ENCODE peak calls at places on chromosome 13, in four cellular contexts. F, G, T and C are unnamed samples.

GRCh38 chr13:35936579-35936978 is 194.6 kb downstream of the DCLK1 start:
- DNase-seq in F (no peak), G (no peak), T (no peak), C (no peak)

GRCh38 chr13:33797622-33798021 is 20.3 kb upstream of the RFC3 start:
- DNase-seq in F (no peak), G (no peak), T (no peak), C (no peak)

GRCh38 chr13:111423168-111423785 is 102.8 kb downstream of the TEX29 start:
- DNase-seq in F (no peak), G (no peak), T (no peak), C (no peak)

GRCh38 chr13:106156468-106156867 is 379.0 kb downstream of the EFNB2 start:
- DNase-seq in F (no peak), G (no peak), T (no peak), C (no peak)

GRCh38 chr13:64471916-64472315 is 2758.2 kb downstream of the PCDH9 start:
- DNase-seq in F (no peak), G (no peak), T (no peak), C (no peak)

GRCh38 chr13:47287291-47287751 is 390.5 kb upstream of the HTR2A start:
- DNase-seq in F (no peak), G (no peak), T (no peak), C (no peak)

GRCh38 chr13:23898101-23898500 is 799 bp upstream of the C1QTNF9B start:
- DNase-seq in F (no peak), G (no peak), T (no peak), C (no peak)

GRCh38 chr13:103140001-103140671 is 73.9 kb upstream of the SLC10A2 start:
- DNase-seq in F (no peak), G (no peak), T (peak; percentile 22), C (peak; percentile 30)

GRCh38 chr13:73876323-73876722 is 257.9 kb downstream of the KLF12 start:
- DNase-seq in F (no peak), G (no peak), T (no peak), C (no peak)

GRCh38 chr13:114106991-114107685 is 25.3 kb downstream of the RASA3 start:
- DNase-seq in F (peak; percentile 49), G (no peak), T (peak; percentile 9), C (no peak)

GRCh38 chr13:50951366-50951765 is 41.8 kb downstream of the RNASEH2B start:
- DNase-seq in F (no peak), G (no peak), T (no peak), C (no peak)

GRCh38 chr13:96109125-96109524 is 19.2 kb downstream of the HS6ST3 start:
- DNase-seq in F (no peak), G (no peak), T (no peak), C (no peak)

GRCh38 chr13:98216135-98216565 is 39.1 kb upstream of the RNF113B start:
- DNase-seq in F (no peak), G (no peak), T (no peak), C (no peak)

GRCh38 chr13:77386880-77387606 is 60.1 kb upstream of the MYCBP2 start:
- DNase-seq in F (no peak), G (no peak), T (no peak), C (no peak)

GRCh38 chr13:98541701-98542203 is 35.2 kb downstream of the STK24 start:
- DNase-seq in F (no peak), G (no peak), T (no peak), C (no peak)

GRCh38 chr13:79680485-79680884 is 199.5 kb downstream of the NDFIP2 start:
- DNase-seq in F (no peak), G (no peak), T (no peak), C (no peak)

GRCh38 chr13:26025771-26026170 is 26.0 kb downstream of the SHISA2 start:
- DNase-seq in F (no peak), G (no peak), T (no peak), C (no peak)

GRCh38 chr13:83732755-83733154 is 149.5 kb downstream of the SLITRK1 start:
- DNase-seq in F (no peak), G (no peak), T (no peak), C (no peak)

GRCh38 chr13:24272452-24273161 is 36.8 kb upstream of the C1QTNF9 start:
- DNase-seq in F (no peak), G (no peak), T (no peak), C (no peak)

GRCh38 chr13:36907266-36907665 is 12.8 kb downstream of the SMAD9 start:
- DNase-seq in F (no peak), G (no peak), T (no peak), C (no peak)

GRCh38 chr13:50805805-50806204 is 37.7 kb downstream of the DLEU7 start:
- DNase-seq in F (no peak), G (no peak), T (no peak), C (no peak)

GRCh38 chr13:35714096-35714495 is 237.6 kb upstream of the MAB21L1 start:
- DNase-seq in F (no peak), G (no peak), T (no peak), C (no peak)

GRCh38 chr13:51590231-51590630 is 6.0 kb downstream of the WDFY2 start:
- DNase-seq in F (no peak), G (no peak), T (no peak), C (no peak)

GRCh38 chr13:41825691-41826090 is 135.2 kb downstream of the VWA8 start:
- DNase-seq in F (no peak), G (no peak), T (no peak), C (no peak)

GRCh38 chr13:61486496-61486895 is 70.8 kb upstream of the PCDH20 start:
- DNase-seq in F (no peak), G (no peak), T (no peak), C (no peak)

GRCh38 chr13:101434486-101434885 is 18.0 kb upstream of the ITGBL1 start:
- DNase-seq in F (no peak), G (no peak), T (no peak), C (no peak)

GRCh38 chr13:36030670-36031331 is 100.4 kb downstream of the DCLK1 start:
- DNase-seq in F (no peak), G (no peak), T (no peak), C (no peak)

GRCh38 chr13:100535401-100536135 is 53.0 kb downstream of the GGACT start:
- DNase-seq in F (no peak), G (peak; percentile 48), T (no peak), C (no peak)

GRCh38 chr13:33657274-33657673 is 160.7 kb upstream of the RFC3 start:
- DNase-seq in F (no peak), G (no peak), T (no peak), C (no peak)

GRCh38 chr13:41564046-41564445 is 106.7 kb downstream of the RGCC start:
- DNase-seq in F (no peak), G (no peak), T (no peak), C (no peak)

GRCh38 chr13:43303040-43303729 is 279.8 kb downstream of the DNAJC15 start:
- DNase-seq in F (no peak), G (no peak), T (peak; percentile 66), C (peak; percentile 59)

GRCh38 chr13:77691871-77692270 is 5.6 kb upstream of the SLAIN1 start:
- DNase-seq in F (no peak), G (no peak), T (no peak), C (no peak)

GRCh38 chr13:114211446-114211845 is 23.3 kb upstream of the CDC16 start:
- DNase-seq in F (no peak), G (no peak), T (no peak), C (no peak)

GRCh38 chr13:44703371-44703770 is 127.2 kb upstream of the TSC22D1 start:
- DNase-seq in F (no peak), G (no peak), T (no peak), C (no peak)

GRCh38 chr13:27969073-27969865 is at the start of gene CDX2:
- DNase-seq in F (peak; percentile 92), G (peak; percentile 62), T (peak; percentile 52), C (no peak)

GRCh38 chr13:80047406-80047805 is 293.5 kb downstream of the SPRY2 start:
- DNase-seq in F (no peak), G (no peak), T (no peak), C (no peak)

GRCh38 chr13:67175836-67176235 is 54.3 kb downstream of the PCDH9 start:
- DNase-seq in F (no peak), G (no peak), T (no peak), C (no peak)

GRCh38 chr13:94173312-94173854 is 306.1 kb downstream of the DCT start:
- DNase-seq in F (no peak), G (no peak), T (no peak), C (no peak)

GRCh38 chr13:42924290-42924803 is 67.7 kb downstream of the EPSTI1 start:
- DNase-seq in F (no peak), G (no peak), T (no peak), C (no peak)

GRCh38 chr13:68264692-68265091 is 1034.6 kb upstream of the PCDH9 start:
- DNase-seq in F (no peak), G (no peak), T (no peak), C (no peak)

GRCh38 chr13:68257111-68257842 is 1027.1 kb upstream of the PCDH9 start:
- DNase-seq in F (no peak), G (no peak), T (no peak), C (no peak)

DNA sequence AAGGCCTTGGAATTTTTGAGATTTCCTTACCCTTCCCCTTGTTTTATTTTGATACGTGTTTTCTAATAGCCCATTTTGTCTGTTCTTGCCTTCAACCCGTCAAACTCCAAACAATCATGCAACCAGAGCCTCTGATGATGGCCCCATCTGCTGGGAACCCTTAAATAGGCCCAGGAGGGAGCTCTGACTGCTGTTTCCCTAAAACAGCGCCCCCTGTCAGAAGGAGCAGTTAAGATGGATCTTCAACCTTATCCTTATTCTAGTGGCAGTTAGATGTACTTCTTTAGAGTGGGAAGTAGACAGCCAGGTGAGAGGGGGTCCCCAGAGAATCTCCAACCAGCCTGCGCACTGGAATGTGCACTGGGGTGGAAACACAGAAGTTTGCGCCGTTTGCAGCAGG is 1031.0 kb upstream of the PCDH9 start:
- DNase-seq in F (no peak), G (no peak), T (peak; percentile 64), C (no peak)
- TF ChIP-seq CTCF in F (no peak), G (no peak), T (peak; percentile 57), C (no peak)

GRCh38 chr13:46124531-46124966 is 19.7 kb upstream of the CPB2 start:
- DNase-seq in F (peak; percentile 44), G (no peak), T (no peak), C (no peak)
- TF ChIP-seq CTCF in F (no peak), G (no peak), T (no peak), C (no peak)

DNA sequence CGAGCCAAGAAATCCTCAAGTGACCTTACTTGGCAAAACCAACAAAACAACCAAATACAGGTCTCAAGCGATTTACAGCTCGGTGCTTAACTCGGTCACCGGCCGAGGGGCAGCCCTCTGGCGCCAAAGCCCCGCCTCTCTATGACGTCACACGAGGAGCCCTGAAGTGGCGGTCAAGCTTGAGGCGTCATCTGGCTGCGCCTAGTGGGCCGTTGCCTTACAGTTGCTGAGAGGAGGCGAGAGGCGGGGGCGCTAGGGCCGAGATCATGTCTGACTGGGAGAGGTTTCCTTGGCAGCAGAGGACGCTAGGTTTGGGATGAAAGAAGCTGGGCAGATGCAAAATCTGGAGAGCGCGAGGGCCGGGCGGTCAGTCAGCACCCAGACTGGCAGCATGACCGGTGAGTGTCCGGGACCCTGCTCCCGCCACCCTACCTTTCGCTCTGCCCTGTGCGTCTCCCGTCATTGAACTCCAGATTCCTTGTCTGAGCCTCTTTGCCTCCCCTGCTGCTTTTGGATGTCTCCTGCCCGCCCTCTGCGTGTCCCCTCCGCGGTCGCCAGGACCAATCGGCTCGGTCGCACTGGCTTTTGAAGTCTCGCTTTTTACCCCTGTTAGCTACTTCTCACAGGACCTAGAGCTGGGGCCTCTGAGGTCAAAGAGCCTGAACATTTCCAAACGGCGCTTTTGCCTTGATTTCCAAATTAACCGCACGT is at the start of gene CDADC1:
- DNase-seq in F (peak; percentile 98), G (peak; percentile 95), T (peak; percentile 99), C (peak; percentile 96)
- TF ChIP-seq CTCF in F (no peak), G (no peak), T (no peak), C (no peak)

GRCh38 chr13:38530492-38530891 is 156.4 kb upstream of the FREM2 start:
- DNase-seq in F (no peak), G (no peak), T (no peak), C (no peak)
- TF ChIP-seq CTCF in F (no peak), G (peak; percentile 66), T (no peak), C (no peak)